ENCODE peak calls at places on chromosomes 1 and 21, in five cellular contexts. X is iPS-NIHi11, U is posterior vena cava, S is RCC 7860, K is H54. C is an unnamed sample.

GRCh38 chr1:209646558-209646957 is 5.7 kb downstream of the LAMB3 start:
- DNase-seq in X (no peak), U (no peak), S (peak), K (no peak), C (no peak)

GRCh38 chr21:42343963-42344510 is 6.8 kb downstream of the TFF2 start:
- DNase-seq in X (no peak), U (peak), S (no peak), K (no peak), C (no peak)

GRCh38 chr1:77639056-77639455 is 43.4 kb downstream of the ZZZ3 start:
- DNase-seq in X (no peak), U (no peak), S (peak), K (peak), C (no peak)

GRCh38 chr1:101190441-101190840 is 46.4 kb upstream of the S1PR1 start:
- DNase-seq in X (no peak), U (no peak), S (peak), K (no peak), C (no peak)

GRCh38 chr21:21268061-21268471 is 269.9 kb downstream of the NCAM2 start:
- DNase-seq in X (no peak), U (no peak), S (no peak), K (no peak), C (no peak)

GRCh38 chr1:229781453-229781852 is 155.4 kb downstream of the URB2 start:
- DNase-seq in X (peak), U (no peak), S (no peak), K (no peak), C (no peak)

GRCh38 chr1:168243200-168243599 is 17.4 kb downstream of the SFT2D2 start:
- DNase-seq in X (no peak), U (no peak), S (no peak), K (no peak), C (no peak)

GRCh38 chr1:66503841-66504470 is 30.0 kb upstream of the SGIP1 start:
- DNase-seq in X (peak), U (no peak), S (peak), K (no peak), C (peak)

GRCh38 chr21:15706686-15707085 is 23.1 kb upstream of the USP25 start:
- DNase-seq in X (peak), U (no peak), S (peak), K (peak), C (no peak)

GRCh38 chr1:246794261-246795093 is 70.3 kb downstream of the SCCPDH start:
- DNase-seq in X (peak), U (peak), S (no peak), K (peak), C (no peak)

GRCh38 chr1:60637651-60638050 is 444.7 kb upstream of the NFIA start:
- DNase-seq in X (no peak), U (no peak), S (no peak), K (no peak), C (no peak)

GRCh38 chr21:38467369-38467768 is 30.9 kb downstream of the ERG start:
- DNase-seq in X (no peak), U (no peak), S (no peak), K (no peak), C (no peak)

GRCh38 chr1:152130186-152130585 is 14.9 kb upstream of the TCHH start:
- DNase-seq in X (no peak), U (no peak), S (no peak), K (no peak), C (no peak)

GRCh38 chr1:29806646-29807319 is 570.5 kb downstream of the PTPRU start:
- DNase-seq in X (no peak), U (no peak), S (no peak), K (no peak), C (no peak)

GRCh38 chr1:226063362-226064167 is 1.0 kb downstream of the H3-3A start:
- DNase-seq in X (no peak), U (peak), S (no peak), K (no peak), C (peak)

GRCh38 chr1:92446990-92447681 is 39.6 kb downstream of the GFI1 start:
- DNase-seq in X (peak), U (no peak), S (no peak), K (no peak), C (no peak)

GRCh38 chr1:27528701-27529637 is 39.0 kb upstream of the WASF2 start:
- DNase-seq in X (no peak), U (peak), S (no peak), K (no peak), C (no peak)

GRCh38 chr1:66172272-66172671 is 361.7 kb upstream of the SGIP1 start:
- DNase-seq in X (no peak), U (no peak), S (no peak), K (no peak), C (no peak)

C was measured in germinal center.